ENCODE peak calls at places on chromosomes 12 and 14, in nine cellular contexts. One of them, this sample, is unnamed.

GRCh38 chr14:45976001-45976400 is 675.6 kb downstream of the RPL10L start:
- DNase-seq in cardiac muscle cell: no peak
- DNase-seq in heart right ventricle: no peak
- DNase-seq in B cell: no peak
- DNase-seq in fibroblast of mammary gland: no peak
- DNase-seq in K562: no peak
- DNase-seq in H1: no peak
- DNase-seq in AG09319: no peak
- DNase-seq in brain microvascular endothelial cell: no peak
- DNase-seq in this sample: no peak

GRCh38 chr12:46267618-46268348 is 1.1 kb downstream of the SLC38A1 start:
- DNase-seq in brain microvascular endothelial cell: peak; percentile 2
- DNase-seq in heart right ventricle: no peak
- DNase-seq in fibroblast of mammary gland: peak; percentile 46
- DNase-seq in AG09319: no peak
- DNase-seq in B cell: peak; percentile 28
- DNase-seq in cardiac muscle cell: peak; percentile 28
- DNase-seq in H1: no peak
- DNase-seq in K562: peak; percentile 52
- DNase-seq in this sample: no peak

GRCh38 chr14:61227893-61228591 is 53.1 kb downstream of the TMEM30B start:
- DNase-seq in cardiac muscle cell: no peak
- DNase-seq in AG09319: no peak
- DNase-seq in heart right ventricle: no peak
- DNase-seq in brain microvascular endothelial cell: no peak
- DNase-seq in fibroblast of mammary gland: peak; percentile 22
- DNase-seq in K562: no peak
- DNase-seq in B cell: no peak
- DNase-seq in H1: no peak
- DNase-seq in this sample: no peak

GRCh38 chr12:96452271-96452922 is 37.0 kb upstream of the CFAP54 start:
- DNase-seq in H1: no peak
- DNase-seq in K562: no peak
- DNase-seq in fibroblast of mammary gland: peak; percentile 27
- DNase-seq in B cell: no peak
- DNase-seq in brain microvascular endothelial cell: no peak
- DNase-seq in AG09319: no peak
- DNase-seq in heart right ventricle: no peak
- DNase-seq in cardiac muscle cell: no peak
- DNase-seq in this sample: no peak

GRCh38 chr12:75478395-75478794 is 2.2 kb upstream of the GLIPR1 start:
- DNase-seq in B cell: no peak
- DNase-seq in cardiac muscle cell: peak; percentile 87
- DNase-seq in fibroblast of mammary gland: peak; percentile 73
- DNase-seq in AG09319: no peak
- DNase-seq in brain microvascular endothelial cell: peak; percentile 63
- DNase-seq in heart right ventricle: no peak
- DNase-seq in K562: no peak
- DNase-seq in H1: no peak
- DNase-seq in this sample: no peak

GRCh38 chr12:24500466-24501232 is 448.3 kb downstream of the BCAT1 start:
- DNase-seq in fibroblast of mammary gland: peak; percentile 56
- DNase-seq in heart right ventricle: no peak
- DNase-seq in H1: no peak
- DNase-seq in cardiac muscle cell: no peak
- DNase-seq in brain microvascular endothelial cell: peak; percentile 43
- DNase-seq in AG09319: no peak
- DNase-seq in B cell: no peak
- DNase-seq in K562: no peak
- DNase-seq in this sample: no peak

GRCh38 chr12:3129301-3130052 is 52.3 kb downstream of the TSPAN9 start:
- DNase-seq in AG09319: no peak
- DNase-seq in heart right ventricle: no peak
- DNase-seq in cardiac muscle cell: peak; percentile 84
- DNase-seq in K562: no peak
- DNase-seq in B cell: no peak
- DNase-seq in H1: no peak
- DNase-seq in brain microvascular endothelial cell: peak; percentile 75
- DNase-seq in fibroblast of mammary gland: peak; percentile 84
- DNase-seq in this sample: no peak

GRCh38 chr14:99651953-99652746 is 7.2 kb downstream of the HHIPL1 start:
- DNase-seq in B cell: no peak
- DNase-seq in brain microvascular endothelial cell: no peak
- DNase-seq in H1: no peak
- DNase-seq in K562: no peak
- DNase-seq in AG09319: no peak
- DNase-seq in cardiac muscle cell: no peak
- DNase-seq in fibroblast of mammary gland: no peak
- DNase-seq in heart right ventricle: no peak
- DNase-seq in this sample: no peak

GRCh38 chr12:25552681-25553080 is 402 bp downstream of the LMNTD1 start:
- DNase-seq in brain microvascular endothelial cell: peak; percentile 83
- DNase-seq in B cell: no peak
- DNase-seq in H1: no peak
- DNase-seq in fibroblast of mammary gland: peak; percentile 23
- DNase-seq in K562: no peak
- DNase-seq in cardiac muscle cell: no peak
- DNase-seq in AG09319: no peak
- DNase-seq in heart right ventricle: no peak
- DNase-seq in this sample: no peak

GRCh38 chr12:25553083-25553482 is at the start of gene LMNTD1:
- DNase-seq in H1: no peak
- DNase-seq in cardiac muscle cell: peak; percentile 46
- DNase-seq in fibroblast of mammary gland: peak; percentile 78
- DNase-seq in K562: no peak
- DNase-seq in B cell: no peak
- DNase-seq in brain microvascular endothelial cell: peak; percentile 69
- DNase-seq in AG09319: peak; percentile 32
- DNase-seq in heart right ventricle: no peak
- DNase-seq in this sample: no peak

GRCh38 chr12:25556136-25556535 is 3.1 kb upstream of the LMNTD1 start:
- DNase-seq in cardiac muscle cell: no peak
- DNase-seq in fibroblast of mammary gland: no peak
- DNase-seq in H1: no peak
- DNase-seq in AG09319: no peak
- DNase-seq in K562: no peak
- DNase-seq in heart right ventricle: no peak
- DNase-seq in B cell: no peak
- DNase-seq in brain microvascular endothelial cell: no peak
- DNase-seq in this sample: no peak

GRCh38 chr12:25558566-25558965 is 5.5 kb upstream of the LMNTD1 start:
- DNase-seq in H1: no peak
- DNase-seq in K562: no peak
- DNase-seq in cardiac muscle cell: no peak
- DNase-seq in fibroblast of mammary gland: peak; percentile 41
- DNase-seq in brain microvascular endothelial cell: peak; percentile 60
- DNase-seq in B cell: no peak
- DNase-seq in AG09319: no peak
- DNase-seq in heart right ventricle: no peak
- DNase-seq in this sample: no peak

DNA sequence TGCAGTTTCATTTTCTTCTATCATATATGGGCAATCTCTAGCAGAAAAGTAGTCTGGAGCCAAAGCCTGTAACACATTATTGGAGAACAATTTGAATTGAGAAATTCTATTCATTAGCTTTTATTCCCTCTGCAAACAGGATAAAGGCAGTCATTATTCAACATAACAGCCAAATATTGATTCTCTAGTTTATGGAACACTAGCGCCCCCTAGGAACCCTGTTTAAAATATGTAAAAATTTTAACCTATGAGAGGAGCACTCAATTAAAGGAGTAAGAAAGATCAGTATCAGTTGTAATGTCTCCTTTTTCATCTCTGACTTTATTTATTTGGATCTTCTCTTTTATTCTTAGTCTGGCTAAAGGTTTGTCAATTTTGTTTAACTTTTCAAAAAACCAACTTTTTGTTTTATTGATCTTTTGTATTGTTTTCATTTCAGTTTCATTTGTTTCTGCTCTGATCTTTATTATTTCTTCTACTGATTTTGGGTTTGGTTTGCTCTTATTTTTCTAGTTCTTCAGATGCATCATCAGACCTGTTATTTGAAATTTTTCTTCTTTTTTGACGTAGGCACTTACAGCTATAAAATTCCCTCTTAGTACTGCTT is 4.8 kb upstream of the LMNTD1 start:
- DNase-seq in fibroblast of mammary gland: peak; percentile 71
- DNase-seq in H1: no peak
- DNase-seq in AG09319: peak; percentile 14
- DNase-seq in cardiac muscle cell: peak; percentile 52
- DNase-seq in brain microvascular endothelial cell: peak; percentile 40
- DNase-seq in K562: peak; percentile 44
- DNase-seq in heart right ventricle: no peak
- DNase-seq in B cell: no peak
- DNase-seq in this sample: no peak
- TF ChIP-seq CTCF in fibroblast of mammary gland: peak; percentile 67
- TF ChIP-seq CTCF in H1: peak; percentile 33
- TF ChIP-seq CTCF in AG09319: peak; percentile 45
- TF ChIP-seq CTCF in cardiac muscle cell: peak; percentile 43
- TF ChIP-seq CTCF in brain microvascular endothelial cell: peak; percentile 37
- TF ChIP-seq CTCF in K562: peak; percentile 60
- TF ChIP-seq CTCF in heart right ventricle: peak; percentile 38
- TF ChIP-seq CTCF in B cell: peak; percentile 14
- TF ChIP-seq CTCF in this sample: no peak

GRCh38 chr12:70571705-70572269 is 65.4 kb downstream of the PTPRB start:
- DNase-seq in heart right ventricle: no peak
- DNase-seq in fibroblast of mammary gland: no peak
- DNase-seq in AG09319: no peak
- DNase-seq in B cell: no peak
- DNase-seq in cardiac muscle cell: no peak
- DNase-seq in K562: no peak
- DNase-seq in H1: no peak
- DNase-seq in brain microvascular endothelial cell: no peak
- DNase-seq in this sample: no peak

GRCh38 chr12:70583251-70583650 is 54.0 kb downstream of the PTPRB start:
- DNase-seq in K562: no peak
- DNase-seq in H1: no peak
- DNase-seq in B cell: no peak
- DNase-seq in cardiac muscle cell: no peak
- DNase-seq in fibroblast of mammary gland: no peak
- DNase-seq in AG09319: no peak
- DNase-seq in heart right ventricle: no peak
- DNase-seq in brain microvascular endothelial cell: no peak
- DNase-seq in this sample: no peak

GRCh38 chr12:70581199-70581598 is 56.0 kb downstream of the PTPRB start:
- DNase-seq in B cell: no peak
- DNase-seq in K562: no peak
- DNase-seq in fibroblast of mammary gland: no peak
- DNase-seq in brain microvascular endothelial cell: no peak
- DNase-seq in AG09319: no peak
- DNase-seq in cardiac muscle cell: no peak
- DNase-seq in H1: no peak
- DNase-seq in heart right ventricle: no peak
- DNase-seq in this sample: no peak

GRCh38 chr12:70576341-70577282 is 60.6 kb downstream of the PTPRB start:
- DNase-seq in cardiac muscle cell: peak; percentile 90
- DNase-seq in fibroblast of mammary gland: peak; percentile 80
- DNase-seq in B cell: peak; percentile 33
- DNase-seq in AG09319: peak; percentile 54
- DNase-seq in K562: peak; percentile 72
- DNase-seq in brain microvascular endothelial cell: peak; percentile 41
- DNase-seq in H1: no peak
- DNase-seq in heart right ventricle: no peak
- DNase-seq in this sample: no peak

DNA sequence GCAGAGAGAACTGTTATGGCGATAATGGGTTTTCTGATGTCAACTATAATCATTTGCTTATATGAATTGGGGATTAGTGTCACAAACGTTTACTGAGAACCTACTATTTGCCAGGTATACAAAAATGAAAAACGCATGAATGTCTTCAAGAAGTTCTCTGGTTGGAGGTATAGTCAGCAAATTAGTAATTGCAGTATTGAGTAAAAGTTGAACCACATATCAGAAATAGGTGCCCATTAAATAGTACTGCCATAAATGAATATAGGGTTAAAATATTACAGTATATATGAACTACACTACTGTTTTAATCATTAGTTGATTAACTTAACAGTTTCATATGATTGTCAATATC is 60.0 kb downstream of the PTPRB start:
- DNase-seq in H1: no peak
- DNase-seq in cardiac muscle cell: no peak
- DNase-seq in brain microvascular endothelial cell: no peak
- DNase-seq in fibroblast of mammary gland: no peak
- DNase-seq in heart right ventricle: no peak
- DNase-seq in B cell: no peak
- DNase-seq in AG09319: no peak
- DNase-seq in K562: no peak
- DNase-seq in this sample: no peak
- TF ChIP-seq CTCF in H1: no peak
- TF ChIP-seq CTCF in cardiac muscle cell: no peak
- TF ChIP-seq CTCF in brain microvascular endothelial cell: no peak
- TF ChIP-seq CTCF in fibroblast of mammary gland: no peak
- TF ChIP-seq CTCF in heart right ventricle: no peak
- TF ChIP-seq CTCF in B cell: peak; percentile 35
- TF ChIP-seq CTCF in AG09319: no peak
- TF ChIP-seq CTCF in K562: no peak
- TF ChIP-seq CTCF in this sample: no peak

DNA sequence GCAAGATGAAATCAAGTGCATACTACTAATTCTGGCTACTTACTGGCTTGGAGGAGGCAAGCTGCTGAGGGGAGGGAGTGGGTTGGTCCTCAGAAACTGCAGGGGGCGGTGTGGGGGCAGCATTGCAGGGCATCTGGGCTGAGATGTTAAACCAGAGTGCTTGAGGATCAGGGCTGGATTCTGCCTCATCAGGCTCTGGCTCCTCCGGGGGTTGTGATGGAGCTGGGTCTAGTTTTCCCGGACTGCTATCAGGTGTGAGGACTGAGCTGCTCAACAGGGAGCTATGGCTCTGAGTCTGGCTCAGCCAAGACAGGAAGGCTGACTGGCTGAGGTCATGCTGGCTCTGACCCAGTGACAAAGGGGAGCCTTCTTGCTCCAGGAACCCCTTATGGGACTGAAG is 28.6 kb downstream of the BAZ2A start:
- DNase-seq in AG09319: no peak
- DNase-seq in cardiac muscle cell: no peak
- DNase-seq in heart right ventricle: peak; percentile 37
- DNase-seq in K562: peak; percentile 48
- DNase-seq in fibroblast of mammary gland: no peak
- DNase-seq in H1: no peak
- DNase-seq in B cell: no peak
- DNase-seq in brain microvascular endothelial cell: peak; percentile 10
- DNase-seq in this sample: no peak
- TF ChIP-seq CTCF in AG09319: no peak
- TF ChIP-seq CTCF in cardiac muscle cell: no peak
- TF ChIP-seq CTCF in heart right ventricle: no peak
- TF ChIP-seq CTCF in K562: peak; percentile 48
- TF ChIP-seq CTCF in fibroblast of mammary gland: peak; percentile 21
- TF ChIP-seq CTCF in H1: peak; percentile 10
- TF ChIP-seq CTCF in B cell: no peak
- TF ChIP-seq CTCF in brain microvascular endothelial cell: peak; percentile 54
- TF ChIP-seq CTCF in this sample: no peak

DNA sequence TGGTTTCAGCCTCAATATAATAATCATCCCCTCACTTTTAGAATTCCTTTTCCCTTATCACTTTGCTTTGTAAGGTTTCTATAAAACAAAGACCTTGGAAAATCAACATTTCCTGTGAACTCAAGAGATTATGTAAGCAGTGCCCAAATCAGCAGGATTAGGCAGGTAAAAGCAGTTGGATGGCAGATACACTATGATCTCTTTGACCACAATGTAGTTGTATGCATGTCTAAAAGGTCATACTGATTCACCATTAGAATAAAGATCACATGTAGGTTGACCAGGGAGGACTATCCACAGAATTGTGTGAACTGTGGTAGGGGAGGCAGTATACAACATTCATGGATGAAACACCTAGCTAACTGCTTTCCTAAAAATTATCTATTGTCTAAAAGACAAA is 57.5 kb downstream of the DENND5B start:
- DNase-seq in fibroblast of mammary gland: no peak
- DNase-seq in brain microvascular endothelial cell: no peak
- DNase-seq in heart right ventricle: no peak
- DNase-seq in K562: no peak
- DNase-seq in AG09319: no peak
- DNase-seq in cardiac muscle cell: no peak
- DNase-seq in H1: no peak
- DNase-seq in B cell: no peak
- DNase-seq in this sample: no peak
- TF ChIP-seq CTCF in fibroblast of mammary gland: no peak
- TF ChIP-seq CTCF in brain microvascular endothelial cell: no peak
- TF ChIP-seq CTCF in heart right ventricle: no peak
- TF ChIP-seq CTCF in K562: no peak
- TF ChIP-seq CTCF in AG09319: no peak
- TF ChIP-seq CTCF in cardiac muscle cell: no peak
- TF ChIP-seq CTCF in H1: no peak
- TF ChIP-seq CTCF in B cell: no peak
- TF ChIP-seq CTCF in this sample: no peak